ENCODE peak calls at places on chromosomes 12 and 14, in four cellular contexts. One of them, this sample, is unnamed.
A peak's percentile ranks its signal among the peaks of the same experiment; 100 is the strongest.

GRCh38 chr14:59356298-59356697 is 108.9 kb downstream of the GPR135 start:
- DNase-seq in astrocyte of the spinal cord: no peak
- DNase-seq in lower lobe of right lung: no peak
- DNase-seq in omental fat pad: no peak
- DNase-seq in this sample: no peak

GRCh38 chr14:63901434-63902085 is 48.8 kb downstream of the SYNE2 start:
- DNase-seq in astrocyte of the spinal cord: peak; percentile 58
- DNase-seq in omental fat pad: no peak
- DNase-seq in lower lobe of right lung: no peak
- DNase-seq in this sample: no peak

GRCh38 chr14:89340200-89340667 is 76.8 kb downstream of the FOXN3 start:
- DNase-seq in astrocyte of the spinal cord: peak; percentile 19
- DNase-seq in omental fat pad: no peak
- DNase-seq in lower lobe of right lung: no peak
- DNase-seq in this sample: no peak

GRCh38 chr12:78641837-78642423 is 222.6 kb upstream of the SYT1 start:
- DNase-seq in astrocyte of the spinal cord: no peak
- DNase-seq in omental fat pad: no peak
- DNase-seq in lower lobe of right lung: no peak
- DNase-seq in this sample: no peak

GRCh38 chr12:79725987-79726386 is 35.2 kb upstream of the PAWR start:
- DNase-seq in astrocyte of the spinal cord: peak; percentile 77
- DNase-seq in lower lobe of right lung: no peak
- DNase-seq in omental fat pad: no peak
- DNase-seq in this sample: no peak

GRCh38 chr12:132495629-132496207 is 5.8 kb downstream of the FBRSL1 start:
- DNase-seq in lower lobe of right lung: no peak
- DNase-seq in astrocyte of the spinal cord: no peak
- DNase-seq in omental fat pad: no peak
- DNase-seq in this sample: no peak

GRCh38 chr12:124457287-124458219 is 109.9 kb downstream of the NCOR2 start:
- DNase-seq in astrocyte of the spinal cord: peak; percentile 19
- DNase-seq in omental fat pad: peak; percentile 66
- DNase-seq in lower lobe of right lung: peak; percentile 86
- DNase-seq in this sample: peak; percentile 96

GRCh38 chr12:92467886-92468285 is 234.9 kb upstream of the PLEKHG7 start:
- DNase-seq in lower lobe of right lung: no peak
- DNase-seq in astrocyte of the spinal cord: no peak
- DNase-seq in omental fat pad: no peak
- DNase-seq in this sample: no peak

GRCh38 chr14:65414961-65415589 is 2.5 kb downstream of the FUT8 start:
- DNase-seq in lower lobe of right lung: no peak
- DNase-seq in omental fat pad: no peak
- DNase-seq in astrocyte of the spinal cord: peak; percentile 59
- DNase-seq in this sample: no peak

GRCh38 chr14:74500417-74501134 is 7.0 kb downstream of the ISCA2 start:
- DNase-seq in omental fat pad: no peak
- DNase-seq in lower lobe of right lung: no peak
- DNase-seq in astrocyte of the spinal cord: no peak
- DNase-seq in this sample: peak; percentile 30

GRCh38 chr12:126663304-126664094 is 1598.3 kb downstream of the AACS start:
- DNase-seq in omental fat pad: no peak
- DNase-seq in astrocyte of the spinal cord: peak; percentile 43
- DNase-seq in lower lobe of right lung: no peak
- DNase-seq in this sample: no peak

GRCh38 chr12:95978351-95978750 is 17.8 kb downstream of the HAL start:
- DNase-seq in astrocyte of the spinal cord: no peak
- DNase-seq in omental fat pad: no peak
- DNase-seq in lower lobe of right lung: no peak
- DNase-seq in this sample: no peak

GRCh38 chr12:94636462-94637085 is 13.8 kb downstream of the TMCC3 start:
- DNase-seq in omental fat pad: no peak
- DNase-seq in lower lobe of right lung: no peak
- DNase-seq in astrocyte of the spinal cord: no peak
- DNase-seq in this sample: no peak

GRCh38 chr12:104578453-104578852 is 121.7 kb downstream of the CHST11 start:
- DNase-seq in omental fat pad: no peak
- DNase-seq in lower lobe of right lung: no peak
- DNase-seq in astrocyte of the spinal cord: peak; percentile 84
- DNase-seq in this sample: no peak

GRCh38 chr14:35978561-35978960 is 152.4 kb downstream of the BRMS1L start:
- DNase-seq in astrocyte of the spinal cord: no peak
- DNase-seq in omental fat pad: no peak
- DNase-seq in lower lobe of right lung: no peak
- DNase-seq in this sample: no peak

GRCh38 chr12:19963972-19964371 is 404.4 kb upstream of the PDE3A start:
- DNase-seq in lower lobe of right lung: no peak
- DNase-seq in omental fat pad: no peak
- DNase-seq in astrocyte of the spinal cord: peak; percentile 69
- DNase-seq in this sample: no peak

GRCh38 chr14:94217116-94217515 is 43.0 kb downstream of the PPP4R4 start:
- DNase-seq in omental fat pad: no peak
- DNase-seq in lower lobe of right lung: no peak
- DNase-seq in astrocyte of the spinal cord: no peak
- DNase-seq in this sample: no peak

GRCh38 chr12:114913871-114914801 is 230.2 kb upstream of the TBX3 start:
- DNase-seq in astrocyte of the spinal cord: peak; percentile 70
- DNase-seq in lower lobe of right lung: no peak
- DNase-seq in omental fat pad: no peak
- DNase-seq in this sample: no peak

GRCh38 chr12:43736921-43737440 is 21.6 kb downstream of the PUS7L start:
- DNase-seq in omental fat pad: no peak
- DNase-seq in lower lobe of right lung: no peak
- DNase-seq in astrocyte of the spinal cord: peak; percentile 38
- DNase-seq in this sample: no peak

GRCh38 chr12:116633515-116633914 is 74.3 kb downstream of the MAP1LC3B2 start:
- DNase-seq in lower lobe of right lung: no peak
- DNase-seq in astrocyte of the spinal cord: no peak
- DNase-seq in omental fat pad: no peak
- DNase-seq in this sample: no peak

GRCh38 chr12:131114331-131114730 is 160.6 kb downstream of the ADGRD1 start:
- DNase-seq in astrocyte of the spinal cord: no peak
- DNase-seq in omental fat pad: no peak
- DNase-seq in lower lobe of right lung: peak; percentile 5
- DNase-seq in this sample: peak; percentile 5

GRCh38 chr12:62799126-62799736 is 135.7 kb downstream of the PPM1H start:
- DNase-seq in lower lobe of right lung: no peak
- DNase-seq in omental fat pad: peak; percentile 57
- DNase-seq in astrocyte of the spinal cord: peak; percentile 77
- DNase-seq in this sample: no peak

GRCh38 chr14:105844047-105844630 is 317.8 kb downstream of the TMEM121 start:
- DNase-seq in omental fat pad: no peak
- DNase-seq in lower lobe of right lung: no peak
- DNase-seq in astrocyte of the spinal cord: no peak
- DNase-seq in this sample: no peak

GRCh38 chr12:89880695-89881350 is 172.2 kb upstream of the ATP2B1 start:
- DNase-seq in lower lobe of right lung: no peak
- DNase-seq in astrocyte of the spinal cord: no peak
- DNase-seq in omental fat pad: no peak
- DNase-seq in this sample: peak; percentile 62

GRCh38 chr14:51548187-51548586 is 103.5 kb upstream of the FRMD6 start:
- DNase-seq in omental fat pad: no peak
- DNase-seq in astrocyte of the spinal cord: no peak
- DNase-seq in lower lobe of right lung: no peak
- DNase-seq in this sample: no peak

GRCh38 chr14:79534703-79535353 is 676.5 kb downstream of the DIO2 start:
- DNase-seq in omental fat pad: no peak
- DNase-seq in astrocyte of the spinal cord: no peak
- DNase-seq in lower lobe of right lung: no peak
- DNase-seq in this sample: no peak

GRCh38 chr14:93939304-93940229 is 12.4 kb downstream of the FAM181A start:
- DNase-seq in omental fat pad: peak; percentile 72
- DNase-seq in astrocyte of the spinal cord: peak; percentile 62
- DNase-seq in lower lobe of right lung: peak; percentile 88
- DNase-seq in this sample: peak; percentile 86

GRCh38 chr12:60191676-60192359 is 596.0 kb downstream of the SLC16A7 start:
- DNase-seq in omental fat pad: no peak
- DNase-seq in astrocyte of the spinal cord: peak; percentile 39
- DNase-seq in lower lobe of right lung: no peak
- DNase-seq in this sample: no peak

GRCh38 chr12:132140501-132140900 is 3.6 kb downstream of the DDX51 start:
- DNase-seq in lower lobe of right lung: no peak
- DNase-seq in astrocyte of the spinal cord: no peak
- DNase-seq in omental fat pad: no peak
- DNase-seq in this sample: no peak

GRCh38 chr12:19750116-19750644 is 310.9 kb downstream of the AEBP2 start:
- DNase-seq in omental fat pad: no peak
- DNase-seq in astrocyte of the spinal cord: no peak
- DNase-seq in lower lobe of right lung: no peak
- DNase-seq in this sample: no peak

GRCh38 chr12:123150804-123151678 is at the start of gene PITPNM2:
- DNase-seq in omental fat pad: no peak
- DNase-seq in lower lobe of right lung: peak; percentile 77
- DNase-seq in astrocyte of the spinal cord: peak; percentile 46
- DNase-seq in this sample: no peak

GRCh38 chr12:132597333-132598283 is 12.8 kb downstream of the LRCOL1 start:
- DNase-seq in astrocyte of the spinal cord: peak; percentile 81
- DNase-seq in omental fat pad: no peak
- DNase-seq in lower lobe of right lung: no peak
- DNase-seq in this sample: no peak

GRCh38 chr12:76470028-76470939 is 89.3 kb downstream of the OSBPL8 start:
- DNase-seq in astrocyte of the spinal cord: peak; percentile 86
- DNase-seq in omental fat pad: no peak
- DNase-seq in lower lobe of right lung: no peak
- DNase-seq in this sample: no peak

GRCh38 chr14:104751539-104752337 is 1.2 kb upstream of the SIVA1 start:
- DNase-seq in lower lobe of right lung: no peak
- DNase-seq in astrocyte of the spinal cord: no peak
- DNase-seq in omental fat pad: no peak
- DNase-seq in this sample: no peak

GRCh38 chr12:47855502-47855901 is 35.8 kb upstream of the HDAC7 start:
- DNase-seq in astrocyte of the spinal cord: no peak
- DNase-seq in omental fat pad: no peak
- DNase-seq in lower lobe of right lung: no peak
- DNase-seq in this sample: no peak
- TF ChIP-seq CTCF in astrocyte of the spinal cord: no peak
- TF ChIP-seq CTCF in omental fat pad: no peak
- TF ChIP-seq CTCF in lower lobe of right lung: no peak
- TF ChIP-seq CTCF in this sample: no peak

GRCh38 chr12:52742196-52742580 is 35.0 kb downstream of the KRT76 start:
- DNase-seq in omental fat pad: no peak
- DNase-seq in lower lobe of right lung: no peak
- DNase-seq in astrocyte of the spinal cord: no peak
- DNase-seq in this sample: no peak
- TF ChIP-seq CTCF in omental fat pad: no peak
- TF ChIP-seq CTCF in lower lobe of right lung: no peak
- TF ChIP-seq CTCF in astrocyte of the spinal cord: no peak
- TF ChIP-seq CTCF in this sample: no peak

GRCh38 chr14:103714063-103714724 is 1.1 kb downstream of the XRCC3 start:
- DNase-seq in astrocyte of the spinal cord: no peak
- DNase-seq in lower lobe of right lung: no peak
- DNase-seq in omental fat pad: no peak
- DNase-seq in this sample: no peak
- TF ChIP-seq CTCF in astrocyte of the spinal cord: no peak
- TF ChIP-seq CTCF in lower lobe of right lung: no peak
- TF ChIP-seq CTCF in omental fat pad: no peak
- TF ChIP-seq CTCF in this sample: no peak

GRCh38 chr14:95522556-95522955 is 6.1 kb upstream of the SYNE3 start:
- DNase-seq in astrocyte of the spinal cord: no peak
- DNase-seq in lower lobe of right lung: no peak
- DNase-seq in omental fat pad: no peak
- DNase-seq in this sample: peak; percentile 46

GRCh38 chr14:95524706-95525512 is 8.5 kb upstream of the SYNE3 start:
- DNase-seq in lower lobe of right lung: no peak
- DNase-seq in astrocyte of the spinal cord: no peak
- DNase-seq in omental fat pad: no peak
- DNase-seq in this sample: no peak

GRCh38 chr14:95522116-95522515 is 5.7 kb upstream of the SYNE3 start:
- DNase-seq in astrocyte of the spinal cord: no peak
- DNase-seq in lower lobe of right lung: no peak
- DNase-seq in omental fat pad: no peak
- DNase-seq in this sample: peak; percentile 50

GRCh38 chr14:95523051-95523817 is 6.8 kb upstream of the SYNE3 start:
- DNase-seq in omental fat pad: no peak
- DNase-seq in lower lobe of right lung: no peak
- DNase-seq in astrocyte of the spinal cord: no peak
- DNase-seq in this sample: peak; percentile 50

DNA sequence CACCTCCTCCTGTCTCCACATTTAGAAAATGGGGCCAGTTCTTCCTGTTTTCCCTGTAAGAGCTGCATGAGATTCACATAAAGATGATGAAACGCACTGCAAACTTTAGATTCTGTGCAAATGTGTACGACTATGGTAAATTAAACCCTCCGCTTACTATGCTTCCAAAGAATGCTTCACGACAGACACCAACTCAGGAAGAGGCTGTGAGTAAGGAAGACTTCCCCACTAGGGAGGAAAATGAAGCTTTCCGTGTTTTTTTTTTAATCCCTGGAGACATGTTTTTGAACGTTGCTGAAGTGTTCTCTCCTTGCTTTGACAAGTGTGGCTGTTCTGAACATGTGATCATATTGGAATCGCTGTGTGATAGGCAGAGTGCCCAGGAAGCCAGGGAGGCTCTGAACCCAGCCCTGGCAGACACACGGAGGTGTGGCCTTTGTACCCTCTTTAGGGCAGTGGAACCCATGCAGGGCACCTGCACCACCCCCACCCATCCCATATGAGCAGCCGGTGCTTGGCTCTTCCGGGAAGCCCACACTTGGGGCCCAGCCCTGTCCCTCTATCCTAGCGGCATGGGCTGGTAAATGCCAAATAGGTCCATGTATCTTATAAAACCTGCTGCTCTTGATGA is 7.5 kb upstream of the SYNE3 start:
- DNase-seq in astrocyte of the spinal cord: peak; percentile 87
- DNase-seq in omental fat pad: no peak
- DNase-seq in lower lobe of right lung: peak; percentile 60
- DNase-seq in this sample: no peak
- TF ChIP-seq CTCF in astrocyte of the spinal cord: peak; percentile 8
- TF ChIP-seq CTCF in omental fat pad: no peak
- TF ChIP-seq CTCF in lower lobe of right lung: no peak
- TF ChIP-seq CTCF in this sample: no peak

DNA sequence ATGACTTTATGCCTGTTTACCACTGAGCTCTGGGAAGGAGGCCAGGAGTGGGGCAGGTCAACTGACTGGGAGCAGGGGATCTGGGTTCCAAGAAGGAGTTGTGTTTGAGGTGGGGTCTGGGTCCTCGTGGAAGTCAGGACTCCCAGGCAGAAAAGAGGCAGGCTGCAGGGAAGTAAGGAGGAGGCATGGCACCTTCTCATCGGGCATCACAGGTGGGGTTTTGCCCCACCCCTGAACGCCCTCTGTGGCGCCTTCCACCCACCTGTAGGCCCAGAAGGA is 386 bp downstream of the LTB4R2 start:
- DNase-seq in astrocyte of the spinal cord: no peak
- DNase-seq in omental fat pad: no peak
- DNase-seq in lower lobe of right lung: no peak
- DNase-seq in this sample: no peak
- TF ChIP-seq CTCF in astrocyte of the spinal cord: no peak
- TF ChIP-seq CTCF in omental fat pad: no peak
- TF ChIP-seq CTCF in lower lobe of right lung: no peak
- TF ChIP-seq CTCF in this sample: no peak

This sample was measured in CD14-positive monocyte.